ENCODE peak calls at places on chromosome 3, in six cellular contexts. W is A549, C is HepG2, J is K562, Y is GM12878, N is endothelial cell of umbilical vein. T is an unnamed sample.

GRCh38 chr3:57145852-57146251 is 19.3 kb downstream of the IL17RD start:
- DNase-seq in W (no peak), C (no peak), J (no peak), Y (no peak), N (no peak), T (no peak)

GRCh38 chr3:63450023-63450422 is 171.9 kb downstream of the SYNPR start:
- DNase-seq in W (no peak), C (no peak), J (no peak), Y (no peak), N (no peak), T (no peak)

GRCh38 chr3:16884084-16884747 is 539 bp upstream of the PLCL2 start:
- DNase-seq in W (peak), C (no peak), J (peak), Y (no peak), N (peak), T (peak)

GRCh38 chr3:5032844-5033243 is 53.6 kb downstream of the BHLHE40 start:
- DNase-seq in W (no peak), C (no peak), J (no peak), Y (no peak), N (no peak), T (no peak)

GRCh38 chr3:161443921-161444457 is 52.6 kb upstream of the OTOL1 start:
- DNase-seq in W (no peak), C (peak), J (no peak), Y (no peak), N (no peak), T (no peak)

GRCh38 chr3:52714335-52715302 is 8.7 kb downstream of the SPCS1 start:
- DNase-seq in W (no peak), C (no peak), J (no peak), Y (no peak), N (no peak), T (no peak)

GRCh38 chr3:80983753-80984152 is 777.7 kb downstream of the GBE1 start:
- DNase-seq in W (no peak), C (no peak), J (no peak), Y (no peak), N (no peak), T (no peak)

GRCh38 chr3:193972816-193973215 is 163.1 kb upstream of the HES1 start:
- DNase-seq in W (no peak), C (no peak), J (no peak), Y (no peak), N (no peak), T (no peak)

GRCh38 chr3:51799879-51800757 is 21.1 kb upstream of the IQCF6 start:
- DNase-seq in W (peak), C (peak), J (peak), Y (peak), N (peak), T (peak)

GRCh38 chr3:197154-197855 is 742 bp downstream of the CHL1 start:
- DNase-seq in W (peak), C (no peak), J (no peak), Y (no peak), N (no peak), T (no peak)

GRCh38 chr3:99526927-99527326 is 111.5 kb upstream of the COL8A1 start:
- DNase-seq in W (no peak), C (no peak), J (no peak), Y (no peak), N (peak), T (no peak)

GRCh38 chr3:8481380-8481779 is 20.2 kb upstream of the LMCD1 start:
- DNase-seq in W (no peak), C (no peak), J (no peak), Y (no peak), N (peak), T (no peak)

GRCh38 chr3:27557411-27557810 is 73.2 kb upstream of the SLC4A7 start:
- DNase-seq in W (no peak), C (no peak), J (no peak), Y (no peak), N (no peak), T (no peak)

GRCh38 chr3:113086506-113087461 is 96.0 kb downstream of the GTPBP8 start:
- DNase-seq in W (peak), C (peak), J (no peak), Y (no peak), N (no peak), T (no peak)

GRCh38 chr3:169389925-169390253 is 273.6 kb downstream of the MECOM start:
- DNase-seq in W (no peak), C (no peak), J (no peak), Y (no peak), N (no peak), T (no peak)

GRCh38 chr3:177935008-177935407 is 601.2 kb upstream of the KCNMB2 start:
- DNase-seq in W (no peak), C (peak), J (no peak), Y (no peak), N (no peak), T (no peak)

DNA sequence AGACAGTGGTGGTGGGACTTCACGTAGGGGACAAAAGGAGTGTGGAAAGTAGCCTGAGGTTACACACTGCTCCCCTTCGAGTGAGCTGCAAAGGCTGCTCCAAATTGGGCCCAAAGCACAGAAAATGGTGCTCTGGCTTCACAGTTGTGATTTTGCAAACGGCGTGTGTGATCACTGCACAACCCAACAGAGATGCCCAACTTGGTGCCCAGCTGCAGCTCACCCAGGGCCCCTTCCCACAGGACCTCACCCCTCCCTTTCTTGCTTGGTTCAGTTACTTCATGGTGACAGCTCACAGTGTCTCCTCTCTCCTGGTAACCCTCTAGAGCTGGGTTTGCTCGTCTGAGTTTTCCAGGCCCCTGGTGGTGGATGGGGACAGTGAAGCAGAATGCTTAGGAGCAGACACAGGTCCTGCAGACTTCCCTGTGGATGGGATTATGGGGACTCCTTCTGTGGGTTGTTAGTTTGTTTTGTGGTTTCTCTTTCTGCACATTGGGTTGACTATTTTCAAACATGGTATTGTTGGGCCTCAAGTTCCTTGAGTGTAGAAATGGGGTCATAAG is 98.3 kb downstream of the TOP2B start:
- DNase-seq in W (no peak), C (no peak), J (no peak), Y (no peak), N (no peak), T (no peak)
- TF ChIP-seq MYC in W (no peak), C (no peak), J (no peak), Y (no peak), N (no peak), T (no peak)

DNA sequence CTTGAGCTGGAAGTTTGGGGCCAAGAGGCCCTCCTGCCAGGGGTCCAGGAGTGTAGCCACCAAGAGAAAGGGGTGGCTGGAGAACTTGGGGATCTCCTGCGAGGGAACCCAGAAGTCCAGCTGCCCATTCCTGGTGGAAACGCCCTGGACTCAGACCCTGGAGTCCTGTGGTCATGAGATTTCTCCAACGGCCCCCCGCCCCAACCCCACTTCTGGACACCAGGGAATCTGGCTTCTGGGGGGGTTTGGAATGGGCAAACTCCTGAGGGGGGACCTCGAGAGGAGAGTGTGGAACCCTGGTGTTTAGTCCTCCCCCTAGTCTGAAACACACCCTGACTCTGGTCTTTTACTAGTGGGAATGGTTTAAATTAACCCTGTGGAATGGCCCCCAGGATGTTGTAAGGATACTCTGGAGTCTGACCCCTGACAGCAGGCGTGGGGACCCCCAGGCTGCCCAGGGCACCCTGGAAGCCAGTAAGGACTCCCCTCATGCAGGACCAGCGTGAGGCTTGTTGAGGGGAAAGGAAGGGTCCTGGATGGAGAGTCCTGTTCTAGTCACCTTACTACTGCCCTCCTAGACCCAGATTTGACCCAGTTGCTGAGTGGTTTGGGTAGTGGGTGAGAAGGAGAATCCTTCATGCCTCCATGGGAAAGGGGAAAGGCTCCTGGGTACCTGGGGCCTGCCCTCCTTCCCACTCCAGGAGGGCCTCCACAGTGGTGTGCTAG is 540 bp downstream of the KLHDC8B start:
- DNase-seq in W (no peak), C (no peak), J (no peak), Y (no peak), N (no peak), T (no peak)
- TF ChIP-seq MYC in W (no peak), C (no peak), J (no peak), Y (no peak), N (no peak), T (no peak)

DNA sequence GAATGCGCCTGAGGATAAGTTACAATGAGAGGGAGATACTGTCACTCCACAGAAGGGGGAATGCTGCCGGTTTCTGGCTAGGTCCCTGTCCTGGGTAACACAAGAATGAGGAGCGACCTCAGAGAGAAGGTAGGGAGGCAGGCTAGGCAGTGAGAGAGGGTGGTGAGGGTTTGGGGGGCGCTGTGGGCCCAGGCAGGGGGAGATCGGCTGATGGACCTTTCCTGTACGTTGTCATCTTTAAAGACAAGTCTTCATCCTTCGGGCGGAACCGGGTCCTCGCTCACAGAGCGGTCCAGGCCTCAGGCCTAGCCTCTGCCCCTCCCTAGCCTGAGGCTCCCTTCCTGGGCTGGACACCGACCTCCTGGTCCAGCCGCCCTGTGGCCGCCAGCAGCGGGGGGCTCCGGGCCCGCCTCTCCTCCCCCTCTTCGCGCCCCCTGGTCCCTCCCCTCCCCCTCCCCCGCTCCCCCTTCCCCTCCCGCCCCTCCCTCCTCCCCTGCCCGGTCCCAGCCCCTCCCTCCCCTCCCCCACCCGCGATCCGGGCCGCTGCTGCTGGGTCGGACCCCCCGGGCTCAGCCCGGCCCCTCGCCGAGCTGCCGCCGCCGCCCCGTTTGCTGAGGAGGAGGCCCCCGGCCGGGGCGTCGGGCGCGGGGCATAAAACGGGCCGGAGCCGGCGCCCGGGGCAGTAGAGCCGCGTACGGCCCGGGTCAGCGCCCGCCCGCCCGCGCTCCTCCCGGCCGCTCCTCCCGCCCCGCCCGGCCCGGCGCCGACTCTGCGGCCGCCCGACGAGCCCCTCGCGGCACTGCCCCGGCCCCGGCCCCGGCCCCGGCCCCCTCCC is at the start of gene CHRD:
- DNase-seq in W (no peak), C (no peak), J (no peak), Y (no peak), N (no peak), T (no peak)
- TF ChIP-seq MYC in W (no peak), C (peak), J (no peak), Y (no peak), N (no peak), T (no peak)

DNA sequence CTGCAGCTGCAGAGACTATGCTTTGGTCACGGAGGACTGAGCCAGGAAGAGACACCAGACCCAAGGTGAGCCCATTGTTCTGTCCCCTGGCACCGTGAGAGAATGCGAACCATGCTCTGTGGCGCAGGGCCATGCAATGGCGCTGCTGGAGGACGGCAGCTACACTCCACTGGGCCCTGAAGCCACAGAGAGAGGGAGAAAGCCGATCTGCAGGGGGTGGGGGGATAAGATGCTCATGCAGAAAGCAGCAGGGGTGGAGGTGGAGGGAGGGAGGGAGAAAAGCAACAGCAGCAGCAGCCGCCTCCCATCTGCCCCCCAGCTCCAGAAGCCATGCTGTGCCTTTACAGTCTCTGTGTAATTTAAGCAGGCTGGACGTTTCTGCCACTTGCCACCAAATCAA is 5.3 kb downstream of the BDH1 start:
- DNase-seq in W (no peak), C (no peak), J (no peak), Y (no peak), N (no peak), T (no peak)
- TF ChIP-seq MYC in W (no peak), C (no peak), J (no peak), Y (no peak), N (no peak), T (no peak)

GRCh38 chr3:168312991-168313390 is 217.3 kb upstream of the GOLIM4 start:
- DNase-seq in W (no peak), C (no peak), J (no peak), Y (no peak), N (no peak), T (peak)
- TF ChIP-seq MYC in W (no peak), C (no peak), J (no peak), Y (no peak), N (no peak), T (no peak)

DNA sequence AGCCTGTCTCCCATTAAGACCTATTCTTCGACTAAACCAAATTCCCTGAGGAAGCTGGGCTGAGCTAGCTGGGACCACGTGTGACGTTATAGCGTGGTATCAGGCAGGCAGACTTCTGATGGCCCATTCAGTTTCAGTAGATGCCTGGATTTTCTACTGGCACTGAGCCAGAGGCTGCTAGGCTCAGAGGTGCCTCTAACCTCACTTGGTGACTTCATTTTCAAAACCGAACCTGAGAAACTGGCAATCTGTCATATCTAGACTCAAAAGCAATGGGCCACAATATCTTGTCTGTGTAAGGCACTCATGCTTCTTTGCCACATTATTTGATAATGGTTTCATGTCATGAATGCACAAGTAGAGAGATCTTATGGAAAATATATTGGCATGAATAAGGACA is 352.1 kb upstream of the AZI2 start:
- DNase-seq in W (no peak), C (no peak), J (no peak), Y (no peak), N (no peak), T (no peak)
- TF ChIP-seq MYC in W (no peak), C (no peak), J (no peak), Y (no peak), N (no peak), T (no peak)

DNA sequence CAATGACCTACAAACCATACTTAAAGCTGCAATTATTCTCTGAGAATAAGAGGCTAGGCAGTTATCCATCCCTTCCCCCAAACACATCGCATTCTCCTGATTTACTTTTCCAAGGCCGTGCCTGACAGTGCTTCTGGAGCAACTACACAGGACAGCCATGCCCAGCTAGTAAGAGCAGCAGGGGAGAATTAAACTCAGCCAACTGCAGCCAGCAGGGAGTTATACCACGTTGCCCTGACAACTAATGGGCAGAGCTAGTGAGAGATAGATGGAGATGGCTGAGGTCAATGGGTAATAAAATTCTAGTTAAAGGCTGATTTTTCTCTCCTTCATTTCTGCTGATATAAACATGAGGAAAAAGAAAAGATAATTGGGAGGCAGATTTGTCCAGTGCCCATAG is 193.8 kb upstream of the PPP2R3A start:
- DNase-seq in W (no peak), C (no peak), J (no peak), Y (no peak), N (no peak), T (no peak)
- TF ChIP-seq MYC in W (no peak), C (no peak), J (no peak), Y (no peak), N (no peak), T (no peak)

GRCh38 chr3:79253704-79254103 is 514.1 kb downstream of the ROBO1 start:
- DNase-seq in W (no peak), C (no peak), J (no peak), Y (no peak), N (no peak), T (peak)

GRCh38 chr3:79246875-79247274 is 520.9 kb downstream of the ROBO1 start:
- DNase-seq in W (no peak), C (no peak), J (no peak), Y (no peak), N (no peak), T (no peak)

GRCh38 chr3:79250746-79251145 is 517.1 kb downstream of the ROBO1 start:
- DNase-seq in W (no peak), C (no peak), J (no peak), Y (no peak), N (no peak), T (no peak)

GRCh38 chr3:79247367-79248103 is 520.3 kb downstream of the ROBO1 start:
- DNase-seq in W (no peak), C (no peak), J (no peak), Y (no peak), N (no peak), T (no peak)

GRCh38 chr3:79249701-79250100 is 518.1 kb downstream of the ROBO1 start:
- DNase-seq in W (no peak), C (no peak), J (no peak), Y (no peak), N (no peak), T (no peak)
- TF ChIP-seq MYC in W (no peak), C (no peak), J (no peak), Y (no peak), N (no peak), T (no peak)

T was measured in NB4.